ENCODE peak calls at places on chromosomes 6 and 20, in five cellular contexts. E, C, F, N and R are unnamed samples.

GRCh38 chr20:52552181-52552872 is 360.7 kb upstream of the ZFP64 start:
- DNase-seq in N (peak; percentile 38), C (no peak), F (no peak), E (no peak), R (no peak)

GRCh38 chr6:161226005-161226964 is 47.6 kb downstream of the AGPAT4 start:
- DNase-seq in N (no peak), E (no peak), C (no peak), F (peak; percentile 11), R (peak; percentile 37)

GRCh38 chr6:14661696-14662095 is 544.1 kb downstream of the CD83 start:
- DNase-seq in F (no peak), N (no peak), C (no peak), E (no peak), R (no peak)

GRCh38 chr6:54085526-54085925 is 25.7 kb upstream of the MLIP start:
- DNase-seq in N (no peak), E (peak; percentile 26), F (no peak), C (no peak), R (no peak)

GRCh38 chr6:37048851-37049734 is 43.6 kb downstream of the FGD2 start:
- DNase-seq in N (no peak), F (peak; percentile 66), C (no peak), E (no peak), R (peak; percentile 78)

GRCh38 chr6:149028767-149029405 is 282.1 kb downstream of the UST start:
- DNase-seq in E (peak; percentile 91), C (peak; percentile 93), F (peak; percentile 59), N (peak; percentile 90), R (peak; percentile 57)

GRCh38 chr20:22471156-22471836 is 113.1 kb downstream of the FOXA2 start:
- DNase-seq in N (no peak), F (no peak), E (peak; percentile 70), C (no peak), R (no peak)

GRCh38 chr20:17155401-17155800 is 71.4 kb upstream of the PCSK2 start:
- DNase-seq in C (no peak), E (peak; percentile 83), N (no peak), F (no peak), R (no peak)

GRCh38 chr20:54650201-54650722 is 174.9 kb downstream of the DOK5 start:
- DNase-seq in F (no peak), N (no peak), E (no peak), C (no peak), R (no peak)

GRCh38 chr6:110329729-110330436 is 28.3 kb downstream of the METTL24 start:
- DNase-seq in C (no peak), N (no peak), F (no peak), E (no peak), R (no peak)

GRCh38 chr6:29414588-29414987 is at the start of gene OR12D1:
- DNase-seq in N (peak; percentile 59), F (no peak), C (no peak), E (no peak), R (no peak)

GRCh38 chr6:166485651-166486535 is 100.6 kb downstream of the RAMACL start:
- DNase-seq in F (no peak), C (no peak), E (no peak), N (peak; percentile 18), R (no peak)

GRCh38 chr6:91042656-91043055 is 455.8 kb upstream of the MAP3K7 start:
- DNase-seq in N (no peak), E (no peak), C (no peak), F (no peak), R (no peak)

GRCh38 chr6:13044390-13044789 is 283.9 kb downstream of the TBC1D7 start:
- DNase-seq in C (peak; percentile 14), E (no peak), F (no peak), N (peak; percentile 55), R (no peak)

GRCh38 chr20:21105429-21106170 is 558 bp downstream of the LINC00237 start:
- DNase-seq in F (no peak), N (peak; percentile 83), E (no peak), C (no peak), R (no peak)

GRCh38 chr6:43938178-43939101 is 168.4 kb downstream of the VEGFA start:
- DNase-seq in F (no peak), C (no peak), E (no peak), N (no peak), R (no peak)

GRCh38 chr6:88780714-88781389 is 182.6 kb downstream of the RNGTT start:
- DNase-seq in C (peak; percentile 72), F (peak; percentile 42), E (peak; percentile 48), N (peak; percentile 88), R (peak; percentile 45)

GRCh38 chr6:44049163-44049988 is 77.9 kb downstream of the MRPL14 start:
- DNase-seq in C (no peak), N (no peak), E (no peak), F (no peak), R (no peak)

GRCh38 chr20:3040086-3040485 is 3.3 kb upstream of the GNRH2 start:
- DNase-seq in N (no peak), C (no peak), F (no peak), E (peak; percentile 80), R (no peak)

GRCh38 chr20:62624325-62624690 is 18.0 kb upstream of the SLCO4A1 start:
- DNase-seq in N (peak; percentile 20), C (no peak), F (no peak), E (no peak), R (no peak)

GRCh38 chr6:12147557-12148316 is 135.6 kb downstream of the HIVEP1 start:
- DNase-seq in F (no peak), C (no peak), E (no peak), N (no peak), R (no peak)

GRCh38 chr6:119544325-119545150 is 195.0 kb upstream of the MAN1A1 start:
- DNase-seq in F (no peak), C (no peak), N (no peak), E (no peak), R (no peak)

GRCh38 chr6:30322527-30323501 is 3.9 kb upstream of the TRIM39 start:
- DNase-seq in F (no peak), N (no peak), E (no peak), C (no peak), R (no peak)

GRCh38 chr6:81722503-81723223 is 29.8 kb downstream of the TENT5A start:
- DNase-seq in F (no peak), N (no peak), E (no peak), C (no peak), R (no peak)

GRCh38 chr6:17501442-17501841 is 98.7 kb upstream of the FAM8A1 start:
- DNase-seq in C (no peak), F (no peak), N (no peak), E (no peak), R (no peak)

GRCh38 chr20:5197847-5198650 is 71.2 kb downstream of the CDS2 start:
- DNase-seq in F (no peak), N (no peak), E (no peak), C (no peak), R (no peak)